ENCODE peak calls at places on chromosome 13, in seven cellular contexts. B is brain microvascular endothelial cell, J is neuronal stem cell, K is astrocyte, V is cardiac muscle cell, D is heart right ventricle, U is tibial artery. E is an unnamed sample.

GRCh38 chr13:87669379-87669978 is 1.7 kb upstream of the SLITRK5 start:
- DNase-seq in D (no peak), U (no peak), J (no peak), B (no peak), V (peak; percentile 36), K (no peak), E (no peak)

GRCh38 chr13:73722120-73722519 is 412.1 kb downstream of the KLF12 start:
- DNase-seq in K (peak; percentile 82), V (no peak), U (no peak), J (no peak), B (peak; percentile 75), D (no peak), E (no peak)

GRCh38 chr13:31625115-31625514 is 114.2 kb upstream of the RXFP2 start:
- DNase-seq in V (no peak), J (no peak), U (no peak), D (no peak), K (no peak), B (no peak), E (peak; percentile 68)

GRCh38 chr13:114088863-114089262 is 43.6 kb downstream of the RASA3 start:
- DNase-seq in B (no peak), U (no peak), J (no peak), D (no peak), K (no peak), V (no peak), E (no peak)

GRCh38 chr13:34361528-34361927 is 543.6 kb downstream of the RFC3 start:
- DNase-seq in D (no peak), U (no peak), B (no peak), J (no peak), K (no peak), V (no peak), E (no peak)

GRCh38 chr13:102040812-102041211 is 361.0 kb downstream of the FGF14 start:
- DNase-seq in V (no peak), D (no peak), U (no peak), J (no peak), K (no peak), B (no peak), E (no peak)

GRCh38 chr13:23140492-23140891 is 40.3 kb upstream of the SGCG start:
- DNase-seq in B (peak; percentile 39), K (no peak), V (no peak), D (no peak), J (no peak), U (no peak), E (peak; percentile 41)

GRCh38 chr13:76667551-76667950 is 218.7 kb downstream of the KCTD12 start:
- DNase-seq in J (no peak), B (peak; percentile 61), D (peak; percentile 32), U (no peak), V (no peak), K (peak; percentile 19), E (no peak)

DNA sequence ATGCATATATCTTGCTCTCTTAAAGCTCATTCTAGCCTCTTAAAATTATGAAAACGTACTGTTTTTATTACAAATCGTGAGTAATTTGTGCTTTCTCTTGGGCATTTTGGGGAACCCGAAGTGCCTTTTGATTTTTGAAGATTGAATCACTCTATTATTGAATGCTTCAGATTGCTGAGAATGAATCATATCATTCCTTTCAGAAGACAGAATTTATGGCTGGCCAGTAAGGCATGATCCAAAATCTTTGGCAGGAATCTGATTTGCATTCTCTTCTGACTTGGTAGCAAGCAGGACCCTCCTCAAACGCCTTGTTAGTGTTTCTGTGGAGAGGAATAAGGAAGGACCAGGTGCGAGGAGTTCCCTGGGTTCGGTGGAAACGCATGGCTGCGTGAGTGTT is 49.5 kb downstream of the STARD13 start:
- DNase-seq in K (peak; percentile 89), V (no peak), J (no peak), B (peak; percentile 62), U (no peak), D (no peak), E (peak; percentile 61)
- H3K4me3 ChIP-seq in K (peak overlapping the region; percentile 8), V (no peak overlapping the region), J (no peak overlapping the region), B (no peak overlapping the region), U (no peak overlapping the region), D (no peak overlapping the region), E (no peak overlapping the region)

DNA sequence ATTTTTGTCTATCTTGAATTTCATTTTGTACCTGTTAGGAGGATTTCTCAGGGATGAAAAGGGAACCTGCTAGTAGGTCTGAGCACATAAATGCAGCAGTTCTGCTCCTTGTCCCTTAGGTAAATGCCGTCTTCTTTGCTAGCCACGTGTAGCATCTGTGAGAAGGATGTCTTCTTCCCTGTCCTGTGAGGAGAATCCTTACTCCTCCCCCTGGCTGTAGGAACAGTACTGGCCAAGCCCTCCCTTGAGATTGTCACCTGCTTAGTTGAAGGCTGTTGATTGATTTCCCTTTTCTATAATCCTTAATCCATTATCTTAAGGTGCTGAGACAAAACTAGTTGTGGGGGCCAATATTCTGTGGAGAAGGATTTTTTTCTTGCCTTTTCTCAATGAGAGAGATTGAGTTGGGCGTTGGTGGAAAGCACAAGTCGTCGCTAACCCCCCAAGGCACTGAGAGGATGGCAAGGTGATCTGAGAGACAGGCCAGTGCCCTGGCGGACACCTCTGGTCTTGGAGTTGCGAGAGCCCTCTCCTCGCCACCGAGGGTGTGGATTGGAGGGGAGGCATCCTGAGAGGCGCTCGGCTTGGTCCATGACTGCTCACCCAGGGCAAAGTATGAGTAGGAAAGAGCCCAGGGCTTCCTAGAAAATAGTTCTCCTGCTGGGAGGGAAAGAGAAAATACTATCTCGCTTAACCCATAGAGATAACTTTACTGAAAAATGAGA is 216.7 kb downstream of the ATP8A2 start:
- DNase-seq in B (no peak), K (no peak), U (no peak), D (no peak), V (no peak), J (no peak), E (no peak)
- H3K27me3 ChIP-seq in B (peaks cover 2% of the 10 kb centered on the region), K (no peaks in the 10 kb centered on the region), U (no peaks in the 10 kb centered on the region), D (peaks cover 31% of the 10 kb centered on the region), V (no peaks in the 10 kb centered on the region), J (peaks cover 9% of the 10 kb centered on the region), E (peaks cover 46% of the 10 kb centered on the region)

DNA sequence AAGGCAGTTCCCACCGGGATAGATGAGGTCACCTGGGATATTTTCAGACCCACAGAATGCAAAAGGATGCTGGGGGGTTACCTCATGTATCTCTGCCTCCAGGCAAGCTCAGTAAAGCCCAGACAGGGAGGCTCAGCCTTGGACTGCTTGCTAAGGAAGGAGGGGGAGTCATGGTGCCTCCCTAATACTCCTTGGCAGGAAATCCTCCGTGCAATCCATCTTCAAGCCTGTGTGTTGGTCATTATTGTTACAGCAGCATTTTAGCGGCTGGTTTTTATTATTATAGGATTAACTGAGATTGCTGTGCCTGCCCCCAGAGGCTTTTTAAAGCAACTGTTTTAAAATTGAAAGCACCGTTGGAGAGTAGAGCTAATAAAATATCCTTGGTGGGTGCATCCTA is 188.5 kb upstream of the UBL3 start:
- DNase-seq in J (no peak), B (no peak), K (peak; percentile 52), V (no peak), U (no peak), D (no peak), E (peak; percentile 76)
- H3K4me3 ChIP-seq in J (no peak overlapping the region), B (no peak overlapping the region), K (no peak overlapping the region), V (no peak overlapping the region), U (no peak overlapping the region), D (no peak overlapping the region), E (no peak overlapping the region)

GRCh38 chr13:50599927-50600326 is 243.6 kb downstream of the DLEU7 start:
- DNase-seq in U (no peak), B (no peak), V (no peak), K (no peak), D (no peak), J (no peak), E (no peak)
- H3K27me3 ChIP-seq in U (no peaks in the 10 kb centered on the region), B (no peaks in the 10 kb centered on the region), V (no peaks in the 10 kb centered on the region), K (no peaks in the 10 kb centered on the region), D (no peaks in the 10 kb centered on the region), J (no peaks in the 10 kb centered on the region), E (no peaks in the 10 kb centered on the region)

DNA sequence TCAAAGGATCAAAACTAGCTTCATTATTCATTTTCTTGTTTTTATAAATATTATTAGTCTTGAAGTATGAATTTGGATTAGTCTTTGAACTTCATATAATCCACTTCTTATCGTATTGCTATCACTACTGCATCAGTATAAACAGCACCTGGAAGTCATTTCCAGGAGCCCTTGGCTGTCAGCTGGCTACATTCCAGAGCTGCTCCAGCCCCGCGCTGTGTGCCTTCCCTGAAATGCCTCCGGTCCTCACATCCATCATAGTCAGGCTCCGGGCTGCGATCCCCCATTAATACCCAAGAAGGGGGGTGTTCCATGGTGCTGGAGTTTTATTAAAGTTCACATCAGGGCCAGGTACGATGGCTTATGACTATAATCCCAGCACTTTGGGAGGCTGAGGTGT is 124.3 kb upstream of the GJB6 start:
- DNase-seq in B (no peak), D (no peak), K (peak; percentile 65), J (no peak), U (no peak), V (peak; percentile 47), E (no peak)
- H3K4me3 ChIP-seq in B (no peak overlapping the region), D (no peak overlapping the region), K (no peak overlapping the region), J (no peak overlapping the region), U (no peak overlapping the region), V (no peak overlapping the region), E (no peak overlapping the region)

DNA sequence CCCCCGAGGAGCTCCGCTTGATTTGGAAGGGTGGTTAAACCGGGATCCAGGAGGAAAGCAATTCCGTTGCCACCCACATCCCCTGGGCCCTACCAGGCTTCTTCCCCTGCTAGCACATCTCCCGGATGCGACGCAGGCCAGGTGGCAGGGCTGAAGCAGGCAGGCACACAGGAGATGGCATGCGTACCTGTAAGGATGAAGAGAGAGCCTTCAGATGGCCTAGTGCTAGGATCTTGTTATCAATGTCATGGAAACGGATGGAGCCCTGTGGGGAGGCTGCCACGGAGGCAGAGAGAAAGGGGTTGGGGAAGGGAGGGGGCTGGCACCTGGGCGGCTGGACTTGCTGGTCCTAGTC is 8.5 kb upstream of the SOX1 start:
- DNase-seq in B (no peak), K (no peak), D (no peak), V (no peak), U (no peak), J (no peak), E (no peak)
- H3K27me3 ChIP-seq in B (peaks cover 94% of the 10 kb centered on the region), K (peaks cover 65% of the 10 kb centered on the region), D (peaks cover 100% of the 10 kb centered on the region), V (peaks cover 100% of the 10 kb centered on the region), U (peaks cover 99% of the 10 kb centered on the region), J (peaks cover 90% of the 10 kb centered on the region), E (peaks cover 62% of the 10 kb centered on the region)

DNA sequence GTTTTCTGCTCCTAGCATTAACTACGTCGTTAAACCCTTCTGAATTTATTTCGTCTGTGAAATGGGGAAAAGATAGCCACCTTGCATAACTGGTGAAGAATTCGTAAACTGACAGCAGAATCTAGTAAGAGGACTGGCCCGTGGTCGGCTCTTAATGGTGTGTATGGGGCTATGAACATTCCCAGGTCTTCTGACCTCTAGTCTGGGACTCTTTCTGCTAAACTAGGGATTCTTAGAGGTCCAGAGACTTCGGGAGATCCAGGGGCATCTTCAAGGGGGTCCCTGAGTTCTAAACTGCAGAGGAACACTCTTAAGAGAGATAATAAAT is 231.1 kb upstream of the SERP2 start:
- DNase-seq in V (no peak), D (no peak), U (no peak), B (no peak), K (no peak), J (no peak), E (no peak)
- H3K4me3 ChIP-seq in V (peak overlapping the region; percentile 26), D (peak overlapping the region; percentile 58), U (peak overlapping the region; percentile 61), B (peak overlapping the region; percentile 59), K (peak overlapping the region; percentile 77), J (peak overlapping the region; percentile 80), E (peak overlapping the region; percentile 55)

DNA sequence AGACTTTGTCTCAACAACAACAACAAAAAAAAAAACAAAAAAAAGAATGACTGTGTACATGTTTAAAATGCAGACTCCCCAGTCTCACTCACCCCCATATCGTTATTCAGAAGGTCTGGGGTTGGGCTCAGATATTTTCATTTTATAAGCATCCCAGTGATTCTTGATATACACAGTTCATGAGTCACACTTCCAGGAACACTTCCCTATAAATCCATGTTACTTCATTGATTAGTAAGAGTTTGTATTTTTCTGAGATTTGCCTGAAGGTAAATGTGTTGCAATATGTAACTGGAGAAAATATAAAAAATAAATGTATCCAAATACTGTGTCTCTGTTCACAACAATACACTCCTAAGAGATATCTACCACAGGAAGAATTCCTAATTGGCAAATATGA is 6.7 kb upstream of the PDX1 start:
- DNase-seq in K (no peak), B (no peak), U (no peak), D (no peak), J (no peak), V (no peak), E (no peak)
- H3K27me3 ChIP-seq in K (peaks cover 46% of the 10 kb centered on the region), B (peaks cover 29% of the 10 kb centered on the region), U (peaks cover 63% of the 10 kb centered on the region), D (peaks cover 94% of the 10 kb centered on the region), J (peaks cover 70% of the 10 kb centered on the region), V (peaks cover 96% of the 10 kb centered on the region), E (peaks cover 9% of the 10 kb centered on the region)